ENCODE peak calls at places on chromosome 16, in nine cellular contexts. One of them, this sample, is unnamed.

GRCh38 chr16:138049-138417 is 440 bp downstream of the NPRL3 start:
- DNase-seq in GM23338: peak
- DNase-seq in NCI-H1048: no peak
- DNase-seq in neural progenitor cell: peak
- DNase-seq in hippocampal formation: no peak
- DNase-seq in stimulated activated naive CD8-positive, alpha-beta T cell treated with anti-CD3 and anti-CD28 coated beads, Interleukin-15, Interleukin-2, amounts not matched to agents 100 U/mL and 50 U/mL, for 24 hours: peak
- DNase-seq in AG20443: peak
- DNase-seq in stomach: no peak
- DNase-seq in NCI-H2081: no peak
- DNase-seq in this sample: peak

GRCh38 chr16:30948087-30948955 is 547 bp upstream of the ORAI3 start:
- DNase-seq in GM23338: peak
- DNase-seq in NCI-H1048: peak
- DNase-seq in neural progenitor cell: peak
- DNase-seq in hippocampal formation: peak
- DNase-seq in stimulated activated naive CD8-positive, alpha-beta T cell treated with anti-CD3 and anti-CD28 coated beads, Interleukin-15, Interleukin-2, amounts not matched to agents 100 U/mL and 50 U/mL, for 24 hours: no peak
- DNase-seq in AG20443: peak
- DNase-seq in stomach: peak
- DNase-seq in NCI-H2081: no peak
- DNase-seq in this sample: peak

GRCh38 chr16:8885674-8886592 is 3.8 kb downstream of the LITAFD start:
- DNase-seq in GM23338: peak
- DNase-seq in NCI-H1048: no peak
- DNase-seq in neural progenitor cell: peak
- DNase-seq in hippocampal formation: no peak
- DNase-seq in stimulated activated naive CD8-positive, alpha-beta T cell treated with anti-CD3 and anti-CD28 coated beads, Interleukin-15, Interleukin-2, amounts not matched to agents 100 U/mL and 50 U/mL, for 24 hours: no peak
- DNase-seq in AG20443: peak
- DNase-seq in stomach: no peak
- DNase-seq in NCI-H2081: no peak
- DNase-seq in this sample: no peak

GRCh38 chr16:35598696-35599332 is 2139.4 kb downstream of the TP53TG3F start:
- DNase-seq in GM23338: no peak
- DNase-seq in NCI-H1048: no peak
- DNase-seq in neural progenitor cell: no peak
- DNase-seq in hippocampal formation: no peak
- DNase-seq in stimulated activated naive CD8-positive, alpha-beta T cell treated with anti-CD3 and anti-CD28 coated beads, Interleukin-15, Interleukin-2, amounts not matched to agents 100 U/mL and 50 U/mL, for 24 hours: no peak
- DNase-seq in AG20443: no peak
- DNase-seq in stomach: no peak
- DNase-seq in NCI-H2081: peak
- DNase-seq in this sample: no peak

GRCh38 chr16:1614226-1615102 is 2.3 kb downstream of the CRAMP1 start:
- DNase-seq in GM23338: peak
- DNase-seq in NCI-H1048: no peak
- DNase-seq in neural progenitor cell: peak
- DNase-seq in hippocampal formation: no peak
- DNase-seq in stimulated activated naive CD8-positive, alpha-beta T cell treated with anti-CD3 and anti-CD28 coated beads, Interleukin-15, Interleukin-2, amounts not matched to agents 100 U/mL and 50 U/mL, for 24 hours: peak
- DNase-seq in AG20443: peak
- DNase-seq in stomach: peak
- DNase-seq in NCI-H2081: no peak
- DNase-seq in this sample: no peak

GRCh38 chr16:86697715-86698114 is 119.4 kb downstream of the FOXL1 start:
- DNase-seq in GM23338: no peak
- DNase-seq in NCI-H1048: no peak
- DNase-seq in neural progenitor cell: no peak
- DNase-seq in hippocampal formation: no peak
- DNase-seq in stimulated activated naive CD8-positive, alpha-beta T cell treated with anti-CD3 and anti-CD28 coated beads, Interleukin-15, Interleukin-2, amounts not matched to agents 100 U/mL and 50 U/mL, for 24 hours: no peak
- DNase-seq in AG20443: no peak
- DNase-seq in stomach: no peak
- DNase-seq in NCI-H2081: no peak
- DNase-seq in this sample: no peak

GRCh38 chr16:30184430-30185140 is 1.2 kb downstream of the CORO1A start:
- DNase-seq in GM23338: peak
- DNase-seq in NCI-H1048: no peak
- DNase-seq in neural progenitor cell: no peak
- DNase-seq in hippocampal formation: peak
- DNase-seq in stimulated activated naive CD8-positive, alpha-beta T cell treated with anti-CD3 and anti-CD28 coated beads, Interleukin-15, Interleukin-2, amounts not matched to agents 100 U/mL and 50 U/mL, for 24 hours: peak
- DNase-seq in AG20443: no peak
- DNase-seq in stomach: peak
- DNase-seq in NCI-H2081: peak
- DNase-seq in this sample: no peak

GRCh38 chr16:75080205-75081029 is 36.2 kb downstream of the LDHD start:
- DNase-seq in GM23338: no peak
- DNase-seq in NCI-H1048: no peak
- DNase-seq in neural progenitor cell: no peak
- DNase-seq in hippocampal formation: no peak
- DNase-seq in stimulated activated naive CD8-positive, alpha-beta T cell treated with anti-CD3 and anti-CD28 coated beads, Interleukin-15, Interleukin-2, amounts not matched to agents 100 U/mL and 50 U/mL, for 24 hours: no peak
- DNase-seq in AG20443: peak
- DNase-seq in stomach: no peak
- DNase-seq in NCI-H2081: no peak
- DNase-seq in this sample: no peak

GRCh38 chr16:78376452-78376851 is 277.0 kb downstream of the WWOX start:
- DNase-seq in GM23338: no peak
- DNase-seq in NCI-H1048: no peak
- DNase-seq in neural progenitor cell: no peak
- DNase-seq in hippocampal formation: no peak
- DNase-seq in stimulated activated naive CD8-positive, alpha-beta T cell treated with anti-CD3 and anti-CD28 coated beads, Interleukin-15, Interleukin-2, amounts not matched to agents 100 U/mL and 50 U/mL, for 24 hours: no peak
- DNase-seq in AG20443: no peak
- DNase-seq in stomach: no peak
- DNase-seq in NCI-H2081: no peak
- DNase-seq in this sample: no peak

GRCh38 chr16:30874244-30874820 is 19.5 kb downstream of the BCL7C start:
- DNase-seq in GM23338: peak
- DNase-seq in NCI-H1048: no peak
- DNase-seq in neural progenitor cell: no peak
- DNase-seq in hippocampal formation: no peak
- DNase-seq in stimulated activated naive CD8-positive, alpha-beta T cell treated with anti-CD3 and anti-CD28 coated beads, Interleukin-15, Interleukin-2, amounts not matched to agents 100 U/mL and 50 U/mL, for 24 hours: peak
- DNase-seq in AG20443: no peak
- DNase-seq in stomach: no peak
- DNase-seq in NCI-H2081: no peak
- DNase-seq in this sample: no peak

GRCh38 chr16:46991729-46992704 is 18.5 kb upstream of the DNAJA2 start:
- DNase-seq in GM23338: no peak
- DNase-seq in NCI-H1048: no peak
- DNase-seq in neural progenitor cell: no peak
- DNase-seq in hippocampal formation: no peak
- DNase-seq in stimulated activated naive CD8-positive, alpha-beta T cell treated with anti-CD3 and anti-CD28 coated beads, Interleukin-15, Interleukin-2, amounts not matched to agents 100 U/mL and 50 U/mL, for 24 hours: no peak
- DNase-seq in AG20443: no peak
- DNase-seq in stomach: no peak
- DNase-seq in NCI-H2081: no peak
- DNase-seq in this sample: peak

GRCh38 chr16:56424404-56424765 is 960 bp downstream of the AMFR start:
- DNase-seq in GM23338: peak
- DNase-seq in NCI-H1048: no peak
- DNase-seq in neural progenitor cell: no peak
- DNase-seq in hippocampal formation: no peak
- DNase-seq in stimulated activated naive CD8-positive, alpha-beta T cell treated with anti-CD3 and anti-CD28 coated beads, Interleukin-15, Interleukin-2, amounts not matched to agents 100 U/mL and 50 U/mL, for 24 hours: no peak
- DNase-seq in AG20443: peak
- DNase-seq in stomach: no peak
- DNase-seq in NCI-H2081: no peak
- DNase-seq in this sample: no peak

GRCh38 chr16:25106567-25107465 is 4.7 kb upstream of the LCMT1 start:
- DNase-seq in GM23338: peak
- DNase-seq in NCI-H1048: no peak
- DNase-seq in neural progenitor cell: peak
- DNase-seq in hippocampal formation: peak
- DNase-seq in stimulated activated naive CD8-positive, alpha-beta T cell treated with anti-CD3 and anti-CD28 coated beads, Interleukin-15, Interleukin-2, amounts not matched to agents 100 U/mL and 50 U/mL, for 24 hours: peak
- DNase-seq in AG20443: peak
- DNase-seq in stomach: peak
- DNase-seq in NCI-H2081: peak
- DNase-seq in this sample: peak

GRCh38 chr16:12398029-12398735 is 405.5 kb downstream of the CPPED1 start:
- DNase-seq in GM23338: no peak
- DNase-seq in NCI-H1048: no peak
- DNase-seq in neural progenitor cell: no peak
- DNase-seq in hippocampal formation: no peak
- DNase-seq in stimulated activated naive CD8-positive, alpha-beta T cell treated with anti-CD3 and anti-CD28 coated beads, Interleukin-15, Interleukin-2, amounts not matched to agents 100 U/mL and 50 U/mL, for 24 hours: no peak
- DNase-seq in AG20443: no peak
- DNase-seq in stomach: no peak
- DNase-seq in NCI-H2081: peak
- DNase-seq in this sample: no peak

GRCh38 chr16:4010225-4011158 is 105.8 kb downstream of the ADCY9 start:
- DNase-seq in GM23338: no peak
- DNase-seq in NCI-H1048: no peak
- DNase-seq in neural progenitor cell: no peak
- DNase-seq in hippocampal formation: no peak
- DNase-seq in stimulated activated naive CD8-positive, alpha-beta T cell treated with anti-CD3 and anti-CD28 coated beads, Interleukin-15, Interleukin-2, amounts not matched to agents 100 U/mL and 50 U/mL, for 24 hours: no peak
- DNase-seq in AG20443: no peak
- DNase-seq in stomach: no peak
- DNase-seq in NCI-H2081: no peak
- DNase-seq in this sample: no peak